ENCODE peak calls at places on chromosomes 5 and 9, in ten cellular contexts. O is PC-9, N is brain microvascular endothelial cell, Q is lung, L is cardiac muscle cell, A is uterus, C is transverse colon, T is stomach, F is epithelial cell of proximal tubule, V is Caco-2. S is an unnamed sample.
A peak's percentile ranks its signal among the peaks of the same experiment; 100 is the strongest.

GRCh38 chr5:102283111-102283797 is 12.8 kb downstream of the SLCO4C1 start:
- DNase-seq in O (no peak), N (no peak), Q (no peak), L (no peak), A (no peak), C (no peak), T (no peak), F (no peak), V (no peak), S (no peak)

GRCh38 chr9:104765138-104765537 is 1.2 kb downstream of the NIPSNAP3B start:
- DNase-seq in O (no peak), N (no peak), Q (no peak), L (no peak), A (no peak), C (no peak), T (no peak), F (no peak), V (no peak), S (no peak)

GRCh38 chr5:141869040-141869439 is 9.2 kb downstream of the PCDH1 start:
- DNase-seq in O (no peak), N (no peak), Q (no peak), L (no peak), A (no peak), C (no peak), T (no peak), F (no peak), V (no peak), S (no peak)

GRCh38 chr9:4955836-4956235 is 29.2 kb upstream of the JAK2 start:
- DNase-seq in O (no peak), N (peak; percentile 77), Q (no peak), L (peak; percentile 18), A (no peak), C (no peak), T (no peak), F (no peak), V (no peak), S (peak; percentile 68)

GRCh38 chr9:72932669-72933068 is 20.2 kb downstream of the ALDH1A1 start:
- DNase-seq in O (no peak), N (no peak), Q (no peak), L (no peak), A (no peak), C (no peak), T (no peak), F (no peak), V (no peak), S (no peak)

GRCh38 chr5:126028336-126028735 is 394.9 kb upstream of the GRAMD2B start:
- DNase-seq in O (no peak), N (no peak), Q (no peak), L (peak; percentile 75), A (no peak), C (no peak), T (no peak), F (no peak), V (no peak), S (no peak)

GRCh38 chr5:179812135-179812825 is 5.6 kb upstream of the MGAT4B start:
- DNase-seq in O (no peak), N (no peak), Q (no peak), L (no peak), A (no peak), C (no peak), T (no peak), F (no peak), V (no peak), S (no peak)

GRCh38 chr5:38751103-38751502 is 94.7 kb upstream of the OSMR start:
- DNase-seq in O (no peak), N (no peak), Q (no peak), L (peak; percentile 50), A (no peak), C (no peak), T (no peak), F (no peak), V (no peak), S (no peak)

GRCh38 chr5:61333351-61334223 is 1.5 kb downstream of the ZSWIM6 start:
- DNase-seq in O (no peak), N (no peak), Q (peak; percentile 61), L (peak; percentile 42), A (peak; percentile 30), C (peak; percentile 39), T (peak; percentile 51), F (no peak), V (no peak), S (peak; percentile 49)

GRCh38 chr5:62606878-62607277 is 28.3 kb downstream of the LRRC70 start:
- DNase-seq in O (no peak), N (peak; percentile 18), Q (no peak), L (peak; percentile 85), A (no peak), C (no peak), T (no peak), F (no peak), V (no peak), S (peak; percentile 18)

GRCh38 chr9:98552306-98552705 is 156.4 kb downstream of the GABBR2 start:
- DNase-seq in O (peak; percentile 89), N (no peak), Q (no peak), L (no peak), A (no peak), C (no peak), T (no peak), F (no peak), V (no peak), S (no peak)

GRCh38 chr9:35079041-35079425 is 709 bp downstream of the FANCG start:
- DNase-seq in O (no peak), N (no peak), Q (no peak), L (no peak), A (no peak), C (no peak), T (no peak), F (no peak), V (no peak), S (no peak)

GRCh38 chr9:76720245-76720644 is 44.0 kb upstream of the PCA3 start:
- DNase-seq in O (no peak), N (no peak), Q (no peak), L (no peak), A (no peak), C (no peak), T (no peak), F (no peak), V (no peak), S (no peak)

GRCh38 chr9:33466565-33467495 is 6.9 kb downstream of the NOL6 start:
- DNase-seq in O (peak; percentile 36), N (peak; percentile 25), Q (peak; percentile 69), L (peak; percentile 56), A (peak; percentile 59), C (peak; percentile 78), T (peak; percentile 83), F (no peak), V (peak; percentile 67), S (peak; percentile 29)

GRCh38 chr9:109230277-109230676 is 63.2 kb upstream of the FRRS1L start:
- DNase-seq in O (no peak), N (no peak), Q (no peak), L (no peak), A (no peak), C (no peak), T (no peak), F (no peak), V (no peak), S (no peak)

GRCh38 chr5:172791291-172791690 is 20.3 kb upstream of the DUSP1 start:
- DNase-seq in O (no peak), N (no peak), Q (no peak), L (no peak), A (no peak), C (no peak), T (no peak), F (no peak), V (no peak), S (no peak)

GRCh38 chr5:88665750-88666215 is 217.2 kb downstream of the MEF2C start:
- DNase-seq in O (no peak), N (no peak), Q (no peak), L (no peak), A (no peak), C (no peak), T (no peak), F (no peak), V (no peak), S (peak; percentile 64)

GRCh38 chr9:134178781-134179551 is 14.6 kb upstream of the RNU6ATAC start:
- DNase-seq in O (no peak), N (no peak), Q (no peak), L (peak; percentile 49), A (peak; percentile 79), C (peak; percentile 7), T (no peak), F (no peak), V (peak; percentile 25), S (peak; percentile 45)
- TF ChIP-seq CTCF in O (no peak), N (no peak), Q (no peak), L (no peak), A (no peak), C (no peak), T (no peak), F (no peak), V (no peak), S (no peak)

DNA sequence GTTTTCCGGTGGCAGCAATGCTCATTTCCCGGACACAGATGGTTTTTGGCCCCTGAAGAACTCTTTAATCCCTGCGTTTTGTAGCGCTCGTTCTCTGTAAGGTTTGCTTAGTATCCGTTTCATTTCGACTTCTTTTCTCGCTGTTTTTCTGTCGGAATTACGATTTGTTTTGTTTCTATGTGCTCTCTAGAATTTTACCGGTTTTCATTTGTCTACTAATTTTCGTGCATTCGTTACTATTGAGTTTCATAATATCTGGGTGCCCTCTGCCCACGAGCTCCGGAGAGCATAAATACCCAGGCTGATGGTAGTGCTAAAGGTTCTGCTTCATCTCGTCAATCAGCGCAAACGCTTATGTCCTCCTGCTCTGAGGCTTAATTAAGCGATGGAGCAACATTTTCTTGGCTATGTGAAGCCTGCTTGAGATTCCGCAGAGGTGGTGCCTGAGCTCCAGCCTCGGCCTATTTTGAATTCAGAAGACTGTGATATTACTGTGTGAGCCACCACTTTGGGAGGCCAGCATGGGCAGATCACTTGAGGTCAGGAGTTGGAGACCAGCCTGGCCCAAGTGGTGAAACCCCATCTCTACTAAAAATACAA is 44.9 kb downstream of the ANXA2R start:
- DNase-seq in O (no peak), N (no peak), Q (no peak), L (peak; percentile 66), A (no peak), C (no peak), T (no peak), F (no peak), V (no peak), S (no peak)
- H3K4me3 ChIP-seq in O (no peak overlapping the region), N (peak overlapping the region; percentile 71), Q (no peak overlapping the region), L (no peak overlapping the region), A (peak overlapping the region; percentile 42), C (no peak overlapping the region), T (peak overlapping the region; percentile 37), F (peak overlapping the region; percentile 65), V (no peak overlapping the region), S (peak overlapping the region; percentile 69)

DNA sequence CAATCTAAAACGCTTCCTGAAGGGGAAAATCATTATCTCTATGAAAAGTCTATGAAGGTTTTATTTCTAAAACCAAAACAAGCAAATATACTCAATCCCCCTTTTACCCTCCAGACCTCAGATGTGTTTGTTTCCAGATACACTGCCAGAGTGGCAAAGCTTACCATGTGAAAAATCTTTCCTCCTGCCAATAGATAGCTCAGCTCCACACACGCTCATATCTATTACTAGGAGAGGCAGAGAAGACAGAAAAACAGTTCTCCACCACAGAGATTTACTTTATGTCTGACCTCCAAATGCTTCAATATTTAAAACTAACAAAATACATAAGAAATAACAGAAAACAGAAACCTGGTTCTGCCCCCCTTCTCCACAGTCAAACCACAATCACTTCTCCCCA is 7.0 kb downstream of the IRX2 start:
- DNase-seq in O (no peak), N (no peak), Q (peak; percentile 2), L (no peak), A (no peak), C (no peak), T (no peak), F (no peak), V (no peak), S (peak; percentile 32)
- TF ChIP-seq CTCF in O (no peak), N (no peak), Q (no peak), L (no peak), A (no peak), C (no peak), T (no peak), F (no peak), V (no peak), S (no peak)

GRCh38 chr5:17401509-17402290 is 96.3 kb upstream of the TAF11L2 start:
- DNase-seq in O (no peak), N (no peak), Q (no peak), L (no peak), A (no peak), C (no peak), T (no peak), F (no peak), V (peak; percentile 83), S (no peak)
- H3K4me3 ChIP-seq in O (no peak overlapping the region), N (no peak overlapping the region), Q (no peak overlapping the region), L (no peak overlapping the region), A (no peak overlapping the region), C (no peak overlapping the region), T (no peak overlapping the region), F (no peak overlapping the region), V (peak overlapping the region; percentile 16), S (no peak overlapping the region)

S was measured in astrocyte of the spinal cord.